ENCODE peak calls at places on chromosomes 16 and 17, in eight cellular contexts. I, R, B, P, Z, L, V and H are unnamed samples.

GRCh38 chr17:78939615-78940014 is 14.4 kb upstream of the TIMP2 start:
- DNase-seq in I (no peak), R (peak; percentile 52), B (no peak), P (no peak), Z (no peak), L (no peak), V (no peak), H (no peak)

GRCh38 chr17:27413792-27414191 is 42.5 kb upstream of the KSR1 start:
- DNase-seq in I (no peak), R (no peak), B (no peak), P (no peak), Z (no peak), L (no peak), V (no peak), H (no peak)

GRCh38 chr16:89890200-89890599 is 16.8 kb downstream of the TCF25 start:
- DNase-seq in I (no peak), R (no peak), B (no peak), P (no peak), Z (no peak), L (no peak), V (no peak), H (no peak)

GRCh38 chr17:33291248-33292183 is 1.6 kb downstream of the ASIC2 start:
- DNase-seq in I (no peak), R (peak; percentile 31), B (peak; percentile 77), P (peak; percentile 48), Z (no peak), L (no peak), V (no peak), H (no peak)

GRCh38 chr16:5448798-5449197 is 351.2 kb upstream of the EEF2KMT start:
- DNase-seq in I (no peak), R (no peak), B (no peak), P (no peak), Z (no peak), L (no peak), V (no peak), H (no peak)

GRCh38 chr17:82281502-82282238 is 8.2 kb upstream of the CSNK1D start:
- DNase-seq in I (no peak), R (peak; percentile 33), B (no peak), P (no peak), Z (no peak), L (peak; percentile 66), V (no peak), H (no peak)

GRCh38 chr17:83161298-83162034 is 82.1 kb downstream of the METRNL start:
- DNase-seq in I (peak; percentile 48), R (peak; percentile 92), B (no peak), P (no peak), Z (peak; percentile 42), L (peak; percentile 4), V (peak; percentile 14), H (no peak)

GRCh38 chr17:12959441-12959840 is 58.4 kb downstream of the ELAC2 start:
- DNase-seq in I (no peak), R (peak; percentile 69), B (no peak), P (no peak), Z (no peak), L (no peak), V (no peak), H (no peak)

GRCh38 chr16:82639666-82640336 is 13.0 kb downstream of the CDH13 start:
- DNase-seq in I (no peak), R (peak; percentile 58), B (peak; percentile 82), P (peak; percentile 56), Z (peak; percentile 32), L (no peak), V (peak; percentile 54), H (peak; percentile 41)

GRCh38 chr16:86570542-86571196 is 4.0 kb downstream of the FOXC2 start:
- DNase-seq in I (peak; percentile 66), R (no peak), B (no peak), P (no peak), Z (no peak), L (no peak), V (no peak), H (no peak)

GRCh38 chr17:31596382-31597323 is 205.2 kb downstream of the RAB11FIP4 start:
- DNase-seq in I (peak; percentile 98), R (peak; percentile 98), B (peak; percentile 11), P (no peak), Z (peak; percentile 64), L (no peak), V (peak; percentile 80), H (no peak)

GRCh38 chr16:52256310-52257078 is 290.4 kb downstream of the TOX3 start:
- DNase-seq in I (no peak), R (no peak), B (no peak), P (no peak), Z (no peak), L (no peak), V (no peak), H (no peak)

GRCh38 chr17:44610871-44611270 is 45.4 kb upstream of the MEIOC start:
- DNase-seq in I (no peak), R (no peak), B (no peak), P (no peak), Z (no peak), L (no peak), V (no peak), H (no peak)

GRCh38 chr16:28136751-28137434 is 73.4 kb upstream of the GSG1L start:
- DNase-seq in I (no peak), R (no peak), B (peak; percentile 37), P (no peak), Z (no peak), L (no peak), V (no peak), H (no peak)

GRCh38 chr16:80477838-80478237 is 63.0 kb upstream of the DYNLRB2 start:
- DNase-seq in I (no peak), R (no peak), B (no peak), P (no peak), Z (no peak), L (no peak), V (no peak), H (no peak)

GRCh38 chr16:21256636-21257035 is 21.5 kb downstream of the CRYM start:
- DNase-seq in I (no peak), R (no peak), B (no peak), P (no peak), Z (no peak), L (no peak), V (no peak), H (no peak)

GRCh38 chr16:10566613-10567012 is 13.8 kb downstream of the EMP2 start:
- DNase-seq in I (no peak), R (no peak), B (no peak), P (no peak), Z (no peak), L (no peak), V (no peak), H (no peak)

DNA sequence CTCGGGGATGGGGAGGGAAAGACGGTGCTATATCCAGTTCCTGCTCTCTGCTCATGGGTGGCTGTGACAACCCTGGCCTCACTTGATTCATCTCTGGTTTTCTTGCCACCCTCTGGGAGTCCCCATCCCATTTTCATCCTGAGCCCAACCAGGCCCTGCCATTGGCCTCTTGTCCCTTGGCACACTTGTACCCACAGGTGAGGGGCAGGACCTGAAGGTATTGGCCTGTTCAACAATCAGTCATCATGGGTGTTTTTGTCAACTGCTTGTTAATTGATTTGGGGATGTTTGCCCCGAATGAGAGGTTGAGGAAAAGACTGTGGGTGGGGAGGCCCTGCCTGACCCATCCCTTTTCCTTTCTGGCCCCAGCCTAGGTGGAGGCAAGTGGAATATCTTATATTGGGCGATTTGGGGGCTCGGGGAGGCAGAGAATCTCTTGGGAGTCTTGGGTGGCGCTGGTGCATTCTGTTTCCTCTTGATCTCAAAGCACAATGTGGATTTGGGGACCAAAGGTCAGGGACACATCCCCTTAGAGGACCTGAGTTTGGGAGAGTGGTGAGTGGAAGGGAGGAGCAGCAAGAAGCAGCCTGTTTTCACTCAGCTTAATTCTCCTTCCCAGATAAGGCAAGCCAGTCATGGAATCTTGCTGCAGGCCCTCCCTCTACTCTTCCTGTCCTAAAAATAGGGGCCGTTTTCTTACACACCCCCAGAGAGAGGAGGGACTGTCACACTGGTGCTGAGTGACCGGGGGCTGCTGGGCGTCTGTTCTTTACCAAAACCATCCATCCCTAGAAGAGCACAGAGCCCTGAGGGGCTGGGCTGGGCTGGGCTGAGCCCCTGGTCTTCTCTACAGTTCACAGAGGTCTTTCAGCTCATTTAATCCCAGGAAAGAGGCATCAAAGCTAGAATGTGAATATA is 4.8 kb upstream of the LASP1NB start:
- DNase-seq in I (peak; percentile 68), R (no peak), B (no peak), P (no peak), Z (no peak), L (no peak), V (no peak), H (no peak)
- H3K27ac ChIP-seq in I (peak overlapping the region; percentile 84), R (peak overlapping the region; percentile 14), B (no peak overlapping the region), P (no peak overlapping the region), Z (peak overlapping the region; percentile 79), L (no peak overlapping the region), V (peak overlapping the region; percentile 66), H (no peak overlapping the region)

GRCh38 chr16:16146380-16147315 is 76.6 kb downstream of the ABCC6 start:
- DNase-seq in I (no peak), R (no peak), B (no peak), P (no peak), Z (no peak), L (no peak), V (no peak), H (no peak)
- H3K27ac ChIP-seq in I (no peak overlapping the region), R (no peak overlapping the region), B (no peak overlapping the region), P (no peak overlapping the region), Z (no peak overlapping the region), L (no peak overlapping the region), V (no peak overlapping the region), H (no peak overlapping the region)

GRCh38 chr16:22762486-22762885 is 51.5 kb upstream of the HS3ST2 start:
- DNase-seq in I (no peak), R (no peak), B (no peak), P (no peak), Z (no peak), L (no peak), V (no peak), H (no peak)

GRCh38 chr16:22763655-22764054 is 50.3 kb upstream of the HS3ST2 start:
- DNase-seq in I (no peak), R (no peak), B (no peak), P (no peak), Z (peak; percentile 22), L (no peak), V (no peak), H (no peak)

GRCh38 chr16:22764662-22765302 is 49.2 kb upstream of the HS3ST2 start:
- DNase-seq in I (no peak), R (no peak), B (peak; percentile 20), P (no peak), Z (no peak), L (no peak), V (no peak), H (no peak)
- H3K27ac ChIP-seq in I (peak overlapping the region; percentile 60), R (no peak overlapping the region), B (no peak overlapping the region), P (no peak overlapping the region), Z (peak overlapping the region; percentile 52), L (no peak overlapping the region), V (no peak overlapping the region), H (no peak overlapping the region)

DNA sequence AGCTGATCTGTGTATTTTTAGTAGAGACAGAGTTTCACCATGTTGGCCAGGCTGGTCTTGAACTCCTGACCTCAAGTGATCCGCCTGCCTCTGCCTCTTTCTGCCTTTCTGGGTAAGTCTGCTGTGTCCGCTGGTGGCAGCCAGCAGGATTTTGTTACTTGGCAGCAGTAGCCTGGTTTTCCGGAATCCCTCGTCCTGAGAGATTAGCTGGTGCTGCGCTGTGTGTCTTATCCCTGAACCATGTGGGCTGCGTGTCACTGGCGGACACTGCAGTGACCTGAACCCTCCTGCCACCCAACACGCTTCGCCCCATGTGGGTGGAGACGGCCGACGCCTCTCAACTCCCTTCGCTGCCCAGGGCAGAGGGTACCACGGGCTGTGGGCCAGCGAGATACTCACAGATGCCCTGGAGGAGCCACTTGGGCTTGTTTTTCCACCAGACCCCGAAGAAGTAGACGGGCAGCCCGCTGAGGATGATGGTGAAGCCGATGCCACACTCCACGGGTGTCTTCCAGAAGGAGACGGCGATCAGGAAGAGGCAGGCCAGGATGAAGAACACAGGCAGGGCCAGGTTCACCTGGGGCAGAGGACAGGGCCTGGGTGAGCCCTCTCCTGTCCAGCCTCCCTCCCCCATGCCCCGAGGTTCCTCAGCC is 35.2 kb downstream of the SLC7A5 start:
- DNase-seq in I (no peak), R (no peak), B (no peak), P (no peak), Z (no peak), L (no peak), V (no peak), H (no peak)
- H3K27ac ChIP-seq in I (no peak overlapping the region), R (no peak overlapping the region), B (no peak overlapping the region), P (no peak overlapping the region), Z (no peak overlapping the region), L (no peak overlapping the region), V (no peak overlapping the region), H (no peak overlapping the region)